ENCODE peak calls at places on chromosomes 2 and 18, in four cellular contexts. G, F, P and A are unnamed samples.

GRCh38 chr18:77070627-77071026 is 62.0 kb downstream of the MBP start:
- DNase-seq in G (no peak), F (no peak), P (no peak), A (no peak)

GRCh38 chr2:29518988-29519925 is 402.1 kb downstream of the ALK start:
- DNase-seq in G (peak), F (peak), P (peak), A (peak)

GRCh38 chr18:40414155-40414754 is 1540.8 kb upstream of the PIK3C3 start:
- DNase-seq in G (no peak), F (peak), P (no peak), A (peak)

GRCh38 chr2:5560981-5561380 is 131.2 kb upstream of the SOX11 start:
- DNase-seq in G (no peak), F (peak), P (peak), A (no peak)

GRCh38 chr18:55510809-55511208 is 77.2 kb downstream of the TCF4 start:
- DNase-seq in G (no peak), F (peak), P (no peak), A (peak)

GRCh38 chr2:218006741-218007140 is 3.9 kb upstream of the TNS1 start:
- DNase-seq in G (no peak), F (peak), P (no peak), A (no peak)

GRCh38 chr2:219987830-219988229 is 360.4 kb downstream of the SLC4A3 start:
- DNase-seq in G (peak), F (peak), P (no peak), A (peak)

GRCh38 chr2:49914281-49914680 is 760.0 kb upstream of the FSHR start:
- DNase-seq in G (no peak), F (peak), P (no peak), A (peak)

GRCh38 chr18:79404567-79404910 is 8.8 kb downstream of the NFATC1 start:
- DNase-seq in G (no peak), F (no peak), P (no peak), A (no peak)

GRCh38 chr18:27860011-27860410 is 316.9 kb downstream of the CDH2 start:
- DNase-seq in G (no peak), F (no peak), P (no peak), A (no peak)

GRCh38 chr2:62845256-62845655 is 139.7 kb downstream of the EHBP1 start:
- DNase-seq in G (no peak), F (no peak), P (no peak), A (no peak)

GRCh38 chr2:217944923-217945322 is 57.9 kb downstream of the TNS1 start:
- DNase-seq in G (no peak), F (no peak), P (no peak), A (no peak)

GRCh38 chr2:216921057-216921456 is 61.2 kb upstream of the TNP1 start:
- DNase-seq in G (no peak), F (no peak), P (no peak), A (no peak)

GRCh38 chr18:79961527-79962291 is 2.7 kb upstream of the HSBP1L1 start:
- DNase-seq in G (no peak), F (no peak), P (no peak), A (no peak)

GRCh38 chr2:62691186-62691585 is 14.3 kb upstream of the EHBP1 start:
- DNase-seq in G (no peak), F (no peak), P (no peak), A (no peak)

GRCh38 chr2:111694690-111695089 is 189.3 kb downstream of the ANAPC1 start:
- DNase-seq in G (peak), F (peak), P (no peak), A (peak)

GRCh38 chr2:236766850-236767249 is 197.2 kb downstream of the ACKR3 start:
- DNase-seq in G (no peak), F (no peak), P (no peak), A (no peak)

GRCh38 chr2:46902465-46902864 is 13.1 kb downstream of the MCFD2 start:
- DNase-seq in G (no peak), F (no peak), P (no peak), A (no peak)

GRCh38 chr2:89850481-89850880 is 1159.0 kb downstream of the RPIA start:
- DNase-seq in G (no peak), F (no peak), P (no peak), A (no peak)

GRCh38 chr2:42754021-42754775 is 9.7 kb downstream of the OXER1 start:
- DNase-seq in G (no peak), F (no peak), P (no peak), A (no peak)

GRCh38 chr2:181438298-181438697 is 18.9 kb upstream of the ITGA4 start:
- DNase-seq in G (no peak), F (no peak), P (no peak), A (no peak)

GRCh38 chr2:171403181-171403580 is 30.6 kb downstream of the METTL8 start:
- DNase-seq in G (no peak), F (peak), P (no peak), A (no peak)

GRCh38 chr2:181203412-181203811 is 223.0 kb downstream of the UBE2E3 start:
- DNase-seq in G (peak), F (peak), P (peak), A (peak)

GRCh38 chr18:12295389-12296086 is 12.5 kb upstream of the TUBB6 start:
- DNase-seq in G (no peak), F (no peak), P (peak), A (no peak)

GRCh38 chr18:52288403-52289004 is 51.5 kb upstream of the DCC start:
- DNase-seq in G (no peak), F (peak), P (no peak), A (no peak)

GRCh38 chr18:11872479-11873136 is 21.4 kb downstream of the CHMP1B start:
- DNase-seq in G (no peak), F (peak), P (no peak), A (no peak)

GRCh38 chr2:238169021-238169707 is 10.4 kb downstream of the ERFE start:
- DNase-seq in G (peak), F (peak), P (peak), A (peak)

GRCh38 chr2:80437959-80438358 is 133.4 kb upstream of the LRRTM1 start:
- DNase-seq in G (no peak), F (no peak), P (no peak), A (no peak)

GRCh38 chr2:83851066-83851465 is 608.0 kb downstream of the SUCLG1 start:
- DNase-seq in G (no peak), F (no peak), P (no peak), A (no peak)

GRCh38 chr2:20108655-20109396 is 57.4 kb upstream of the LAPTM4A start:
- DNase-seq in G (no peak), F (peak), P (no peak), A (no peak)

GRCh38 chr2:238706163-238706562 is 141.7 kb upstream of the TWIST2 start:
- DNase-seq in G (no peak), F (no peak), P (no peak), A (no peak)

GRCh38 chr18:12327510-12328178 is 19.6 kb downstream of the TUBB6 start:
- DNase-seq in G (no peak), F (peak), P (no peak), A (peak)

GRCh38 chr2:106299696-106300095 is 105.6 kb upstream of the UXS1 start:
- DNase-seq in G (no peak), F (no peak), P (no peak), A (no peak)

GRCh38 chr2:32284321-32284720 is 6.6 kb downstream of the YIPF4 start:
- DNase-seq in G (no peak), F (peak), P (no peak), A (no peak)